ENCODE peak calls at places on chromosomes 1 and 21, in five cellular contexts. O is posterior cingulate gyrus; Z is fibroblast of pulmonary artery; S is activated CD4-positive, alpha-beta T cell treated with anti-CD3 and anti-CD28 coated beads for 24 hours; T is tibial nerve. M is an unnamed sample.

GRCh38 chr1:20248954-20249612 is 41.6 kb upstream of the VWA5B1 start:
- DNase-seq in Z (no peak), T (no peak), S (peak; percentile 10), O (no peak), M (no peak)

GRCh38 chr21:39144191-39144590 is 39.1 kb downstream of the PSMG1 start:
- DNase-seq in Z (no peak), T (no peak), O (no peak), S (no peak), M (no peak)

GRCh38 chr1:152917794-152918193 is 9.4 kb downstream of the IVL start:
- DNase-seq in S (no peak), T (no peak), Z (no peak), O (no peak), M (no peak)

GRCh38 chr1:217137210-217137871 is 414.1 kb upstream of the ESRRG start:
- DNase-seq in Z (no peak), S (no peak), T (no peak), O (no peak), M (no peak)

GRCh38 chr1:54812801-54813478 is 11.8 kb upstream of the TTC22 start:
- DNase-seq in S (no peak), T (no peak), O (no peak), Z (no peak), M (no peak)

GRCh38 chr1:55234016-55234415 is 18.9 kb upstream of the USP24 start:
- DNase-seq in T (no peak), O (no peak), S (no peak), Z (no peak), M (no peak)

GRCh38 chr1:112713466-112714312 is 1.4 kb downstream of the PPM1J start:
- DNase-seq in O (no peak), S (no peak), T (no peak), Z (no peak), M (peak; percentile 47)

GRCh38 chr1:20884513-20884912 is 97.4 kb upstream of the HP1BP3 start:
- DNase-seq in O (no peak), S (no peak), Z (peak; percentile 13), T (no peak), M (no peak)

GRCh38 chr1:180268556-180269044 is 38.5 kb downstream of the LHX4 start:
- DNase-seq in O (no peak), S (no peak), Z (no peak), T (no peak), M (no peak)

GRCh38 chr1:197683895-197684553 is 91.3 kb downstream of the DENND1B start:
- DNase-seq in O (no peak), T (no peak), S (no peak), Z (no peak), M (no peak)

GRCh38 chr1:213194383-213194782 is 143.3 kb downstream of the RPS6KC1 start:
- DNase-seq in T (no peak), Z (no peak), S (no peak), O (no peak), M (no peak)